ENCODE peak calls at places on chromosomes 1 and 21, in five cellular contexts. X is body of pancreas, M is osteoblast, A is heart right ventricle, R is sigmoid colon. H is an unnamed sample.
A peak's percentile ranks its signal among the peaks of the same experiment; 100 is the strongest.

GRCh38 chr21:36606292-36606982 is 92.5 kb upstream of the SIM2 start:
- DNase-seq in R (no peak), M (peak; percentile 55), A (no peak), X (no peak), H (no peak)

GRCh38 chr21:30839304-30839703 is 9.7 kb upstream of the KRTAP7-1 start:
- DNase-seq in X (peak; percentile 65), R (no peak), M (peak; percentile 30), A (no peak), H (no peak)

GRCh38 chr21:46081022-46081861 is 16.7 kb upstream of the COL6A2 start:
- DNase-seq in A (no peak), R (peak; percentile 66), M (peak; percentile 94), X (no peak), H (peak; percentile 63)

GRCh38 chr1:40182956-40183710 is 21.9 kb downstream of the RLF start:
- DNase-seq in A (no peak), R (no peak), M (peak; percentile 62), X (no peak), H (no peak)

GRCh38 chr1:19421365-19421764 is 64.0 kb downstream of the CAPZB start:
- DNase-seq in M (no peak), R (no peak), A (no peak), X (no peak), H (no peak)

GRCh38 chr1:64920936-64921589 is 45.3 kb downstream of the JAK1 start:
- DNase-seq in X (no peak), M (no peak), A (no peak), R (no peak), H (no peak)

GRCh38 chr1:14897080-14897449 is 256.5 kb upstream of the TMEM51 start:
- DNase-seq in R (no peak), M (no peak), A (no peak), X (peak; percentile 19), H (no peak)

GRCh38 chr1:59156526-59157196 is 140.2 kb upstream of the FGGY start:
- DNase-seq in M (no peak), X (peak; percentile 51), R (no peak), A (no peak), H (no peak)

GRCh38 chr1:25473653-25474225 is 43.0 kb downstream of the MACO1 start:
- DNase-seq in X (no peak), M (no peak), R (no peak), A (no peak), H (no peak)

GRCh38 chr1:202289009-202289408 is 52.7 kb downstream of the UBE2T start:
- DNase-seq in A (no peak), X (no peak), M (no peak), R (no peak), H (peak; percentile 2)

GRCh38 chr21:36699026-36699545 is at the start of gene SIM2:
- DNase-seq in R (no peak), X (no peak), M (peak; percentile 95), A (no peak), H (no peak)

GRCh38 chr1:205538211-205538840 is 33.9 kb downstream of the CDK18 start:
- DNase-seq in X (no peak), A (no peak), R (peak; percentile 24), M (peak; percentile 45), H (no peak)

GRCh38 chr21:44933938-44934260 is 5.9 kb upstream of the SLX9 start:
- DNase-seq in M (peak; percentile 80), A (no peak), R (no peak), X (no peak), H (peak; percentile 73)

GRCh38 chr1:27525296-27526271 is 35.6 kb upstream of the WASF2 start:
- DNase-seq in M (peak; percentile 94), X (peak; percentile 55), R (peak; percentile 93), A (peak; percentile 89), H (peak; percentile 92)

GRCh38 chr21:36584980-36585940 is 105.3 kb upstream of the CLDN14 start:
- DNase-seq in M (no peak), A (no peak), X (no peak), R (no peak), H (no peak)

GRCh38 chr1:154629160-154630073 is 21.4 kb upstream of the ADAR start:
- DNase-seq in X (no peak), A (no peak), M (no peak), R (no peak), H (no peak)

GRCh38 chr1:154628122-154628405 is 20.1 kb upstream of the ADAR start:
- DNase-seq in R (no peak), M (no peak), X (no peak), A (no peak), H (no peak)

GRCh38 chr1:154627247-154628121 is 19.5 kb upstream of the ADAR start:
- DNase-seq in X (peak; percentile 94), M (peak; percentile 74), A (peak; percentile 95), R (peak; percentile 93), H (peak; percentile 94)

GRCh38 chr1:154624756-154625643 is 17.0 kb upstream of the ADAR start:
- DNase-seq in X (no peak), M (peak; percentile 82), R (no peak), A (no peak), H (no peak)

GRCh38 chr1:154626456-154627246 is 18.7 kb upstream of the ADAR start:
- DNase-seq in X (no peak), M (no peak), A (no peak), R (no peak), H (peak; percentile 45)
- H3K4me1 ChIP-seq in X (peaks cover 13% of the 10 kb centered on the region), M (peaks cover 32% of the 10 kb centered on the region), A (no peaks in the 10 kb centered on the region), R (peaks cover 14% of the 10 kb centered on the region), H (peaks cover 53% of the 10 kb centered on the region)

DNA sequence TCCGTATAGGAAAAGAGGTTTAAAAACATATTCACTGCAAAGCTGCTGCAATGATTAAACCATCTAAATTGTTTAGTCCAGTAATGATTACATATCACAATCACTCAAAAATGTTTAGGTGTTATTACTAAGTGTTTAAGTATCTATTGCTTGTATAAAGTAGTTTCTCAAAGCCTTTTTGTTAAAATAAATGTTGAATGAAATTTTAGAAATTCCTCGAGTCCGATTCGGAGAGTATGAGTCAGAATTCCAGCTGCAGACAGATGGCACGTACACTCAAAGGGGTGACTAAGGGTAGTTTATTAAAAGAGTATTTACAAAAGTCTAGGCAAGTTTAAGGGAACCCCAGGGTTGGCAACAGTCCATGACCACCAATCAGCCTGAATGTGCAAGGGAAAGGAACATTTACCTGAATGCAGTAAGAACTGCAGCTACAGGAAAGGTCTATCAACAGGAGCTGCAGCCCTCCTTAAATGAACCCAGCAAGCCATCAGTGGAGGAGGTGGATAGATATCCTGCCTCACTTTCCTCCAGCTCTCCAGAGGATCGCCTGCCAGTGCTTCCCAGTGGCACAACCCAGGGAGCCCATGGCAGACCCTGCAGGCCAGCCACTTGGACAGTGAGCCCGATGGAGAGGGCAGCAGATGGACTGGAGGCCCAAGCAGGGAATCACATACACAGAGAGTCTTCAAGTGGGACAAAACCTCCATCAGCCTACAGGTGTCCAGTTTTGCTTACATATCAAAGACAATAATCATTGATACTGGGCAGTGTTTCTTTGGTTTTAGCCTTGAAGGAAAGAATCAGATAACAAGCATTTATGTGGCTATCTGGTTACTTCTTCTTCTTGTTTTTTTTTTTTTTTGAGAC is 92.1 kb upstream of the SLC44A3 start:
- DNase-seq in X (no peak), M (peak; percentile 76), A (peak; percentile 30), R (no peak), H (no peak)
- H3K4me3 ChIP-seq in X (no peak overlapping the region), M (no peak overlapping the region), A (no peak overlapping the region), R (no peak overlapping the region), H (no peak overlapping the region)

GRCh38 chr1:43444151-43444826 is 9.4 kb downstream of the HYI start:
- DNase-seq in R (no peak), M (no peak), X (no peak), A (no peak), H (peak; percentile 40)
- H3K27ac ChIP-seq in R (no peak overlapping the region), M (no peak overlapping the region), X (no peak overlapping the region), A (no peak overlapping the region), H (no peak overlapping the region)

GRCh38 chr1:2319291-2319690 is 72.1 kb downstream of the MORN1 start:
- DNase-seq in X (no peak), R (no peak), M (no peak), A (no peak), H (no peak)

GRCh38 chr1:2315711-2316450 is 75.5 kb downstream of the MORN1 start:
- DNase-seq in A (no peak), M (peak; percentile 93), X (no peak), R (peak; percentile 77), H (peak; percentile 83)

GRCh38 chr1:2318294-2319278 is 72.8 kb downstream of the MORN1 start:
- DNase-seq in X (no peak), A (no peak), R (no peak), M (no peak), H (no peak)

GRCh38 chr1:2316451-2316940 is 74.9 kb downstream of the MORN1 start:
- DNase-seq in R (no peak), M (peak; percentile 97), A (no peak), X (no peak), H (no peak)

GRCh38 chr1:2317230-2318065 is 73.9 kb downstream of the MORN1 start:
- DNase-seq in X (no peak), R (no peak), M (no peak), A (no peak), H (no peak)
- H3K4me1 ChIP-seq in X (peaks cover 34% of the 10 kb centered on the region), R (peaks cover 91% of the 10 kb centered on the region), M (peaks cover 27% of the 10 kb centered on the region), A (peaks cover 37% of the 10 kb centered on the region), H (peaks cover 41% of the 10 kb centered on the region)

GRCh38 chr1:175891783-175892309 is 148.5 kb upstream of the TNR start:
- DNase-seq in A (no peak), R (no peak), X (no peak), M (no peak), H (no peak)
- H3K4me3 ChIP-seq in A (no peak overlapping the region), R (no peak overlapping the region), X (no peak overlapping the region), M (no peak overlapping the region), H (no peak overlapping the region)

GRCh38 chr1:29183287-29183686 is 1.6 kb upstream of the SRSF4 start:
- DNase-seq in R (no peak), A (no peak), M (no peak), X (no peak), H (no peak)

GRCh38 chr1:29190718-29191117 is 9.0 kb upstream of the SRSF4 start:
- DNase-seq in A (no peak), R (peak; percentile 20), X (no peak), M (no peak), H (no peak)

GRCh38 chr1:29186707-29187106 is 5.0 kb upstream of the SRSF4 start:
- DNase-seq in X (no peak), M (no peak), R (no peak), A (no peak), H (no peak)

GRCh38 chr1:29181413-29182225 is at the start of gene SRSF4:
- DNase-seq in A (peak; percentile 99), X (peak; percentile 99), R (peak; percentile 100), M (peak; percentile 98), H (peak; percentile 100)

DNA sequence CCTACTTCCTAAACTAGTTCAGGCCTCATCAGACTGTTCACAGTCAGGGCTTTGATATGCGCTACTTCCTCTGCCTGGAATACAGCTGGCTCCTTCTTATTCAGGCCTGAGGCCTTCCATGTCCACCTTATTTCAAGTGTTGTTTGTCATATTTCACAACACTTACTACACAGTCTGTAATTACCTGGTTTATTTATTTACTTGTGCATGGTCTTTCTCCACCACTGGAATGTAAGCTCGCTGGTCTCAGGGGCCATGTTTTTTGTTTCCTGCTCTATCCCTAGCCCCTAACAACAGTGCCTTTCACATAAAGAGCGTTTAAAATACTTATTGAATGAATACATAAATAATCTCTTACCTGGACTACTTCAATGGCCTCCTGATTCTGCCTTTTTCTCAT is 4.6 kb upstream of the SRSF4 start:
- DNase-seq in A (no peak), M (no peak), R (no peak), X (no peak), H (no peak)
- H3K27ac ChIP-seq in A (no peak overlapping the region), M (no peak overlapping the region), R (no peak overlapping the region), X (no peak overlapping the region), H (no peak overlapping the region)